ENCODE peak calls at places on chromosomes 4 and X, in ten cellular contexts. E is ureter, J is cerebellum, R is OCI-M1, L is mucosa of gallbladder, D is upper lobe of right lung, A is body of pancreas, B is RPMI8226, V is T-helper 2 cell, K is T-helper 17 cell. O is an unnamed sample.

GRCh38 chrX:46456125-46456922 is 88.9 kb downstream of the ZNF674 start:
- DNase-seq in K (no peak), D (no peak), V (no peak), J (no peak), B (no peak), L (no peak), R (no peak), E (no peak), A (no peak), O (no peak)

GRCh38 chrX:22159071-22159470 is 113.6 kb upstream of the CBLL2 start:
- DNase-seq in E (no peak), J (no peak), A (no peak), D (no peak), K (no peak), B (no peak), R (no peak), V (no peak), L (no peak), O (no peak)

GRCh38 chr4:121025540-121025939 is 46.8 kb downstream of the NDNF start:
- DNase-seq in B (no peak), L (no peak), K (no peak), V (no peak), R (no peak), A (no peak), D (no peak), J (no peak), E (no peak), O (no peak)

GRCh38 chrX:39477438-39478120 is 620.2 kb downstream of the BCOR start:
- DNase-seq in A (peak), V (no peak), J (no peak), R (no peak), D (peak), E (peak), B (peak), K (no peak), L (peak), O (no peak)

GRCh38 chr4:110112056-110112455 is 86.4 kb downstream of the ELOVL6 start:
- DNase-seq in E (no peak), J (no peak), V (no peak), K (no peak), L (no peak), R (no peak), B (no peak), D (no peak), A (no peak), O (no peak)

GRCh38 chrX:906586-906985 is 276.0 kb downstream of the SHOX start:
- DNase-seq in V (no peak), D (no peak), R (no peak), B (no peak), E (no peak), L (no peak), J (no peak), K (no peak), A (no peak), O (no peak)

GRCh38 chr4:4922441-4922840 is 63.0 kb downstream of the MSX1 start:
- DNase-seq in R (no peak), V (no peak), D (no peak), B (no peak), L (no peak), E (no peak), A (no peak), J (no peak), K (no peak), O (no peak)

GRCh38 chrX:16022580-16023170 is 100.7 kb upstream of the GRPR start:
- DNase-seq in E (no peak), R (no peak), A (no peak), V (no peak), J (no peak), L (no peak), K (no peak), B (no peak), D (no peak), O (no peak)

GRCh38 chrX:10756365-10756915 is 136.1 kb upstream of the MID1 start:
- DNase-seq in B (no peak), R (no peak), D (no peak), L (no peak), J (no peak), K (no peak), A (peak), E (no peak), V (no peak), O (no peak)

GRCh38 chrX:148309413-148309812 is 191.0 kb upstream of the AFF2 start:
- DNase-seq in L (no peak), A (no peak), D (no peak), V (no peak), K (no peak), J (no peak), B (no peak), R (no peak), E (no peak), O (no peak)

GRCh38 chr4:22500831-22501714 is 14.8 kb downstream of the ADGRA3 start:
- DNase-seq in J (no peak), V (no peak), D (no peak), K (no peak), L (peak), E (no peak), A (peak), R (no peak), B (no peak), O (no peak)

GRCh38 chrX:71606536-71607216 is 11.6 kb downstream of the CXCR3 start:
- DNase-seq in A (no peak), V (no peak), J (no peak), L (no peak), B (no peak), D (no peak), E (no peak), K (no peak), R (no peak), O (no peak)

GRCh38 chrX:46573331-46573895 is at the start of gene CHST7:
- DNase-seq in K (peak), A (peak), D (peak), V (peak), E (peak), B (peak), L (peak), R (peak), J (peak), O (peak)

GRCh38 chr4:22070256-22070655 is 121.7 kb upstream of the KCNIP4 start:
- DNase-seq in R (no peak), V (no peak), K (no peak), J (peak), D (no peak), B (no peak), A (no peak), L (no peak), E (no peak), O (no peak)

GRCh38 chr4:1299301-1299860 is 9.7 kb downstream of the MAEA start:
- DNase-seq in K (no peak), V (no peak), R (no peak), A (no peak), J (no peak), L (no peak), E (no peak), B (no peak), D (peak), O (peak)

GRCh38 chr4:73776363-73776762 is 36.0 kb downstream of the CXCL8 start:
- DNase-seq in V (no peak), E (peak), L (peak), D (no peak), B (peak), K (no peak), R (peak), A (peak), J (no peak), O (peak)

GRCh38 chrX:124307253-124307907 is 25.1 kb upstream of the TEX13D start:
- DNase-seq in K (no peak), A (no peak), D (no peak), B (no peak), J (no peak), E (no peak), L (no peak), R (no peak), V (no peak), O (no peak)

GRCh38 chrX:12330841-12331240 is 192.6 kb downstream of the FRMPD4 start:
- DNase-seq in L (no peak), D (no peak), V (no peak), K (no peak), E (no peak), J (no peak), B (no peak), R (no peak), A (no peak), O (no peak)

GRCh38 chr4:24433515-24434192 is 150.7 kb downstream of the DHX15 start:
- DNase-seq in J (peak), A (no peak), E (no peak), B (no peak), D (no peak), L (no peak), V (no peak), K (no peak), R (no peak), O (no peak)

GRCh38 chrX:32185160-32185559 is 1026.2 kb downstream of the DMD start:
- DNase-seq in E (no peak), A (no peak), J (no peak), B (no peak), K (no peak), V (no peak), R (no peak), D (no peak), L (no peak), O (no peak)

GRCh38 chr4:127120706-127121105 is 512.1 kb upstream of the INTU start:
- DNase-seq in A (no peak), D (no peak), V (no peak), E (no peak), L (no peak), B (no peak), K (no peak), J (no peak), R (no peak), O (no peak)

GRCh38 chr4:142331132-142331531 is 515.0 kb downstream of the INPP4B start:
- DNase-seq in D (no peak), V (no peak), E (no peak), B (no peak), R (no peak), J (no peak), K (no peak), A (peak), L (no peak), O (no peak)

GRCh38 chrX:63686878-63687714 is 97.9 kb downstream of the ARHGEF9 start:
- DNase-seq in J (no peak), K (no peak), V (no peak), L (no peak), E (no peak), A (peak), R (peak), B (peak), D (no peak), O (no peak)